ENCODE peak calls at places on chromosomes 3 and 15, in ten cellular contexts. M is Calu3, A is B cell, H is GM06990, B is K562, Z is fibroblast of mammary gland, R is cardiac muscle cell, C is left ventricle myocardium inferior, T is GM12864, D is fibroblast of pulmonary artery. E is an unnamed sample.
A peak's percentile ranks its signal among the peaks of the same experiment; 100 is the strongest.

GRCh38 chr3:144259267-144259666 is 287.6 kb downstream of the DIPK2A start:
- DNase-seq in M (no peak), A (no peak), H (no peak), B (no peak), Z (no peak), R (no peak), C (no peak), T (no peak), D (no peak), E (no peak)

GRCh38 chr3:129934234-129935123 is 40.0 kb upstream of the TRH start:
- DNase-seq in M (peak; percentile 49), A (peak; percentile 54), H (no peak), B (peak; percentile 59), Z (peak; percentile 23), R (peak; percentile 51), C (no peak), T (no peak), D (peak; percentile 43), E (peak; percentile 60)

GRCh38 chr3:169658311-169658931 is 5.1 kb downstream of the MECOM start:
- DNase-seq in M (peak; percentile 53), A (no peak), H (no peak), B (no peak), Z (no peak), R (peak; percentile 22), C (no peak), T (no peak), D (peak; percentile 56), E (peak; percentile 25)

GRCh38 chr3:135239485-135239884 is 444.4 kb downstream of the EPHB1 start:
- DNase-seq in M (no peak), A (no peak), H (no peak), B (no peak), Z (no peak), R (no peak), C (no peak), T (no peak), D (no peak), E (no peak)

GRCh38 chr15:71962537-71962936 is 152.2 kb downstream of the NR2E3 start:
- DNase-seq in M (no peak), A (no peak), H (no peak), B (no peak), Z (no peak), R (no peak), C (no peak), T (no peak), D (no peak), E (no peak)

GRCh38 chr3:124260206-124260915 is 268.4 kb upstream of the ROPN1 start:
- DNase-seq in M (no peak), A (no peak), H (no peak), B (no peak), Z (peak; percentile 82), R (no peak), C (peak; percentile 54), T (no peak), D (peak; percentile 80), E (no peak)

GRCh38 chr15:70195808-70196304 is 98.1 kb upstream of the TLE3 start:
- DNase-seq in M (no peak), A (no peak), H (no peak), B (peak; percentile 43), Z (peak; percentile 88), R (no peak), C (peak; percentile 80), T (no peak), D (peak; percentile 95), E (no peak)

GRCh38 chr15:80423215-80423614 is 19.0 kb downstream of the ARNT2 start:
- DNase-seq in M (no peak), A (no peak), H (no peak), B (no peak), Z (peak; percentile 10), R (no peak), C (no peak), T (no peak), D (peak; percentile 14), E (no peak)

GRCh38 chr3:143002727-143003126 is 1.4 kb downstream of the U2SURP start:
- DNase-seq in M (no peak), A (no peak), H (no peak), B (no peak), Z (no peak), R (no peak), C (no peak), T (no peak), D (no peak), E (no peak)

GRCh38 chr3:138082085-138082991 is 33.1 kb downstream of the DZIP1L start:
- DNase-seq in M (peak; percentile 69), A (no peak), H (no peak), B (no peak), Z (peak; percentile 81), R (no peak), C (no peak), T (peak; percentile 30), D (peak; percentile 95), E (no peak)

GRCh38 chr3:84893211-84893610 is 65.6 kb upstream of the CADM2 start:
- DNase-seq in M (no peak), A (no peak), H (no peak), B (no peak), Z (no peak), R (no peak), C (no peak), T (no peak), D (no peak), E (no peak)

GRCh38 chr15:40320931-40321371 is 2.5 kb upstream of the INAFM2 start:
- DNase-seq in M (peak; percentile 39), A (peak; percentile 70), H (no peak), B (peak; percentile 69), Z (peak; percentile 65), R (peak; percentile 77), C (no peak), T (no peak), D (peak; percentile 74), E (peak; percentile 81)

GRCh38 chr15:57031605-57032004 is 113.2 kb downstream of the TCF12 start:
- DNase-seq in M (no peak), A (no peak), H (no peak), B (peak; percentile 17), Z (peak; percentile 79), R (no peak), C (no peak), T (no peak), D (peak; percentile 79), E (no peak)

DNA sequence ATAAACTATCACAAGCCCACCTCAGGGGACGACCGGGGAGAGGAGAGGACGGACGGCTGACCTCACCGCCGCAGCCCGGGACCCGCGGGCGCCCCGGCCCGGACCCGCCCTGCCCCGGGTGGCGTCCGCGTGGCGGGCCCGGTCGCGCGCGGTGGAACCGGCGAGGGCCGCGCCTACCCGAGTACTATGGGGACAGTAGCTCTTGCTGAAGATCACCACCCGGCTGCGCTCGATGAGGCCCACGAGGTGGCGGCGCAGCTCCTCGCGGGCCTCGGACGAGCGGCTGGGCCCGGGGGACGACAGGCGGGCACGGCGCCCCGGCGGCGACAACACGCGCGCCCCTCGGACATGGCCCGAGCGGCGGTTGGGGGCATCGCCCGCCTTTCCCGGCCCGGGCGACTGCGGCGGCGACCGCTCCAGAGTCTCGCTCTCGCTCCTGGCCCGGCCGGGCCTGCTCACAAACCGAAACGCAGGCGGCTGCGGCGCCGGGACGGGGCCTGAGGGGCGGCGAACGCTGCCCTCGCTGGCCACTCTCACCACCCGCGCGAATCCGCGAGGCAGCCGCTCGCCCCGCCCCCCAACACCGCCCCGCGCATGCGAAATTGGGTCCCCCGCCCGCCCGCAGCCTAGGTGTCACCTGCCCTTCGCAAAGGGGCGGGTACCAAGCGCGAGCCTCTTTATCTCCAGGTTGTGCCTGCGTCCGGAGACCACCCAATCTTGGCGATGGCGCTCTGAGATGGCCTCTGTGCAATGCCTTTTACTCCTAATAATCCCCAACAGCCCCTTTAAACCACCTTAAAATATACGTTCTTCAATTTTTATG is at the start of gene TXNRD3:
- DNase-seq in M (peak; percentile 98), A (peak; percentile 75), H (peak; percentile 26), B (peak; percentile 71), Z (peak; percentile 44), R (peak; percentile 85), C (peak; percentile 87), T (no peak), D (peak; percentile 64), E (peak; percentile 62)
- TF ChIP-seq CTCF in M (no peak), A (no peak), H (no peak), B (no peak), Z (no peak), R (no peak), C (peak; percentile 38), T (no peak), D (no peak), E (peak; percentile 8)

GRCh38 chr3:127177226-127177625 is 15.7 kb upstream of the PRR23E start:
- DNase-seq in M (peak; percentile 39), A (no peak), H (no peak), B (no peak), Z (peak; percentile 21), R (no peak), C (no peak), T (no peak), D (peak; percentile 5), E (no peak)
- TF ChIP-seq CTCF in M (no peak), A (no peak), H (no peak), B (no peak), Z (peak; percentile 16), R (no peak), C (peak; percentile 59), T (no peak), D (no peak), E (peak; percentile 16)

DNA sequence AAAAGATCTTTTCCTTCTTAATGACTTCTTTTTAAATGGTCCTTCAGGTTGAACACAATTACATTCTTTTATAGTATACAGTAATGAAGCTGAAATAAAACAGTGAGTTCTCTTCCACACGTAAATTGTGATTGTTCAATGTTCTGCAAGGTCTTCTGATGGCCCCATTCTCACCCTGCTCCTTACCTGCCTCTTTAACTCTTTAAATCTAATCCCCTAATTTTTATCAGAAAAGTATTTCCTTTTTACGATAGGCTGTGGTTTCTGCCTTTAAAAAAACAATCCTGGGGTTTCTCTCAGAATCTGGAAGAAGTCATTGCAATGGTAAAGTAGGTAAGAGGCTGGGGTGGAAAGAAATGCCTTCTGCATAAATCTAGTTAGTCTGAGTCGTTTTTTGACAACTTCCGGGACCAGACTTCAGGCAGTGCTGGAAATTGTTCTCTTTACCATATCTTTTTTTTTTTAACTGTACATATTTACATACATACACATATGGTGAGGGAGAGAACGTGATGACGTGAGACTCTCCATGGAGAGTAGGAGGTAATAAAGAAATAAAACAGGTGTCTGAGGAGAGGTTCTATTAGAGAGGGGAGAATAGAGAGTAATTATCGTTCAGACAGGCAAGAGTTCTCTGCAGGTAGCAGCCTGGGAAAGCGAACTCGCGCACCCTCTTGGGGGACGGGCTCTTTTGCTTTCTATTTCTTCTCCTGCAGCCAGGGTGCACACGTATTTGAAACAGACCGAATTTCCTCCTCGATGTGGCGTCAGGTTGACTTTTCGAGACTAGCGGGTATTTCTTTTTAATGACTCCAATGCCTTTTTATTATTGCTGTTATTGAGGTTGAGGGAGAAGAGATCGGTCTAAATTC is at the start of gene SIDT1:
- DNase-seq in M (peak; percentile 47), A (peak; percentile 74), H (peak; percentile 64), B (no peak), Z (no peak), R (peak; percentile 15), C (no peak), T (peak; percentile 65), D (no peak), E (peak; percentile 78)
- TF ChIP-seq CTCF in M (no peak), A (no peak), H (no peak), B (no peak), Z (peak; percentile 3), R (no peak), C (no peak), T (no peak), D (peak; percentile 7), E (peak; percentile 15)

DNA sequence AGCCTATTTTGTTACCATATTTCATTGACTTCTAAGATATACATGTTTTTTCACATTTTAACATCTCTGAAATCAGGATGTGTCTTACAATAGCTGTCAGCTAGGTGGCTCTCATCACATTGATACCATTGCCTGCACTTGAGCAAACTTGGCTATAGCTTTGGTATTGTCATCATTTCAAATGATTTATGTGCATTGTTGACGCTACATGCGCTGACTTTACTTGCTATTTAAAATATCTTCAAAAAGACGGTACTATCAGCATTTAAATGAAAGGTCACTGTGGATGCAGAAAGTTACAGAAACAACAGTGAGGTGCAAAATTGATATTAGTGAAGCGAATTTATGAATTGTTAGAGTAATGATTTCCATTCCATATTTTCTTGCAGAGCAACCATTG is 54.0 kb upstream of the ABHD2 start:
- DNase-seq in M (no peak), A (no peak), H (no peak), B (no peak), Z (peak; percentile 78), R (no peak), C (no peak), T (no peak), D (peak; percentile 43), E (no peak)
- TF ChIP-seq CTCF in M (peak; percentile 18), A (no peak), H (peak; percentile 38), B (peak; percentile 45), Z (peak; percentile 58), R (peak; percentile 41), C (peak; percentile 45), T (peak; percentile 22), D (peak; percentile 54), E (peak; percentile 22)

E was measured in GM13977.